ENCODE peak calls at places on chromosome 11, in seven cellular contexts. Z, C, J, W, L, H and Y are unnamed samples.

GRCh38 chr11:78399136-78399535 is 18.5 kb downstream of the GAB2 start:
- DNase-seq in J (no peak), L (no peak), Z (no peak), W (no peak), H (no peak), C (no peak), Y (no peak)

GRCh38 chr11:10305964-10306918 is 1.4 kb downstream of the ADM start:
- DNase-seq in W (no peak), L (no peak), Z (peak), C (no peak), H (peak), J (no peak), Y (no peak)

GRCh38 chr11:107203656-107204055 is 185.4 kb upstream of the GUCY1A2 start:
- DNase-seq in J (no peak), W (no peak), Z (no peak), H (no peak), C (no peak), L (no peak), Y (no peak)

GRCh38 chr11:125373426-125374391 is 122.4 kb downstream of the FEZ1 start:
- DNase-seq in W (no peak), Z (no peak), C (no peak), J (no peak), H (peak), L (no peak), Y (no peak)

GRCh38 chr11:79458712-79459111 is 17.9 kb upstream of the TENM4 start:
- DNase-seq in Z (no peak), C (no peak), J (no peak), L (no peak), W (no peak), H (no peak), Y (no peak)

GRCh38 chr11:57167125-57167839 is 14.5 kb upstream of the LRRC55 start:
- DNase-seq in L (no peak), Z (no peak), W (no peak), C (no peak), H (no peak), J (no peak), Y (no peak)

GRCh38 chr11:126929186-126930085 is 71.1 kb downstream of the KIRREL3 start:
- DNase-seq in H (no peak), L (no peak), W (no peak), J (peak), C (no peak), Z (no peak), Y (no peak)

GRCh38 chr11:60950024-60950423 is 2.0 kb downstream of the SLC15A3 start:
- DNase-seq in H (no peak), C (no peak), J (no peak), Z (no peak), W (no peak), L (no peak), Y (no peak)

GRCh38 chr11:121656333-121657090 is 203.7 kb upstream of the SORL1-AS1 start:
- DNase-seq in L (no peak), Z (no peak), C (no peak), H (no peak), W (no peak), J (peak), Y (no peak)

GRCh38 chr11:117877120-117877784 is 794 bp upstream of the FXYD6 start:
- DNase-seq in W (no peak), C (no peak), H (no peak), L (no peak), Z (no peak), J (no peak), Y (no peak)

GRCh38 chr11:11640152-11640551 is 18.3 kb upstream of the GALNT18 start:
- DNase-seq in H (no peak), C (no peak), L (no peak), W (no peak), Z (no peak), J (no peak), Y (no peak)

GRCh38 chr11:34002420-34002819 is 49.1 kb upstream of the CAPRIN1 start:
- DNase-seq in W (peak), H (no peak), C (no peak), L (no peak), J (no peak), Z (peak), Y (no peak)

GRCh38 chr11:2741006-2741376 is 41.2 kb upstream of the KCNQ1OT1 start:
- DNase-seq in H (no peak), W (no peak), C (no peak), Z (no peak), L (no peak), J (no peak), Y (no peak)

GRCh38 chr11:124669193-124669592 is 4.3 kb downstream of the SIAE start:
- DNase-seq in W (no peak), Z (peak), J (peak), C (peak), L (peak), H (no peak), Y (peak)

GRCh38 chr11:119478711-119479285 is 55.8 kb upstream of the THY1 start:
- DNase-seq in C (no peak), J (no peak), W (peak), H (no peak), L (no peak), Z (peak), Y (peak)

GRCh38 chr11:56624661-56625110 is 10.0 kb upstream of the OR5M1 start:
- DNase-seq in L (no peak), C (no peak), Z (no peak), W (no peak), H (no peak), J (no peak), Y (no peak)